ENCODE peak calls at places on chromosomes 12 and 14, in five cellular contexts. R is transverse colon, B is A549, M is epithelial cell of esophagus, D is brain microvascular endothelial cell. K is an unnamed sample.

GRCh38 chr12:122104844-122105243 is 26.3 kb downstream of the MLXIP start:
- DNase-seq in B (no peak), D (no peak), M (no peak), R (peak; percentile 32), K (no peak)

GRCh38 chr12:77842430-77842829 is 11.7 kb downstream of the NAV3 start:
- DNase-seq in R (no peak), M (peak; percentile 54), D (no peak), B (no peak), K (peak; percentile 14)

GRCh38 chr12:76374395-76375020 is 26.3 kb upstream of the BBS10 start:
- DNase-seq in D (no peak), R (no peak), M (peak; percentile 39), B (no peak), K (peak; percentile 57)

GRCh38 chr12:112987561-112987960 is 9.2 kb downstream of the OAS2 start:
- DNase-seq in D (no peak), M (no peak), R (no peak), B (no peak), K (no peak)

GRCh38 chr12:3520711-3521110 is 29.7 kb downstream of the PRMT8 start:
- DNase-seq in D (no peak), B (no peak), M (peak; percentile 30), R (no peak), K (peak; percentile 64)

GRCh38 chr12:92739099-92739498 is 36.3 kb downstream of the PLEKHG7 start:
- DNase-seq in D (no peak), B (no peak), R (no peak), M (no peak), K (no peak)

GRCh38 chr12:56687225-56688128 is 607 bp downstream of the PTGES3 start:
- DNase-seq in R (peak; percentile 69), B (peak; percentile 21), D (no peak), M (peak; percentile 53), K (peak; percentile 26)

GRCh38 chr14:55921516-55921915 is 196.7 kb upstream of the PELI2 start:
- DNase-seq in B (no peak), R (no peak), D (no peak), M (no peak), K (no peak)

GRCh38 chr12:91877461-91878230 is 268.0 kb downstream of the BTG1 start:
- DNase-seq in B (no peak), R (no peak), M (peak; percentile 29), D (no peak), K (no peak)

GRCh38 chr12:113263431-113263963 is 42.2 kb downstream of the TPCN1 start:
- DNase-seq in R (no peak), B (no peak), D (no peak), M (no peak), K (no peak)

GRCh38 chr14:68814376-68815287 is 21.8 kb upstream of the ZFP36L1 start:
- DNase-seq in D (no peak), B (peak; percentile 78), M (no peak), R (peak; percentile 59), K (peak; percentile 30)

GRCh38 chr12:40149673-40150260 is 43.9 kb upstream of the SLC2A13 start:
- DNase-seq in B (no peak), R (no peak), M (peak; percentile 59), D (no peak), K (peak; percentile 37)

GRCh38 chr14:101557811-101558738 is 3.2 kb upstream of the DIO3 start:
- DNase-seq in M (no peak), B (no peak), D (no peak), R (peak; percentile 26), K (peak; percentile 41)

GRCh38 chr12:2168808-2169207 is 116.0 kb downstream of the CACNA1C start:
- DNase-seq in R (peak; percentile 84), B (no peak), D (no peak), M (peak; percentile 25), K (peak; percentile 57)

GRCh38 chr14:82412545-82412944 is 878.9 kb upstream of the SEL1L start:
- DNase-seq in M (no peak), D (no peak), B (no peak), R (no peak), K (no peak)

GRCh38 chr12:53887881-53888280 is 50.8 kb upstream of the HOXC13 start:
- DNase-seq in M (no peak), R (no peak), D (no peak), B (no peak), K (no peak)

GRCh38 chr12:79326225-79326624 is 364.5 kb downstream of the PAWR start:
- DNase-seq in M (no peak), D (no peak), B (no peak), R (no peak), K (no peak)

GRCh38 chr14:32022938-32023466 is 54.1 kb upstream of the ARHGAP5 start:
- DNase-seq in R (no peak), B (no peak), M (no peak), D (no peak), K (no peak)

GRCh38 chr14:32033516-32033915 is 43.6 kb upstream of the ARHGAP5 start:
- DNase-seq in R (no peak), D (no peak), M (no peak), B (no peak), K (no peak)

GRCh38 chr14:32023540-32023939 is 53.6 kb upstream of the ARHGAP5 start:
- DNase-seq in R (no peak), M (peak; percentile 31), D (no peak), B (no peak), K (no peak)

GRCh38 chr14:32027255-32027939 is 49.7 kb upstream of the ARHGAP5 start:
- DNase-seq in R (no peak), B (peak; percentile 32), D (peak; percentile 25), M (peak; percentile 70), K (peak; percentile 87)

DNA sequence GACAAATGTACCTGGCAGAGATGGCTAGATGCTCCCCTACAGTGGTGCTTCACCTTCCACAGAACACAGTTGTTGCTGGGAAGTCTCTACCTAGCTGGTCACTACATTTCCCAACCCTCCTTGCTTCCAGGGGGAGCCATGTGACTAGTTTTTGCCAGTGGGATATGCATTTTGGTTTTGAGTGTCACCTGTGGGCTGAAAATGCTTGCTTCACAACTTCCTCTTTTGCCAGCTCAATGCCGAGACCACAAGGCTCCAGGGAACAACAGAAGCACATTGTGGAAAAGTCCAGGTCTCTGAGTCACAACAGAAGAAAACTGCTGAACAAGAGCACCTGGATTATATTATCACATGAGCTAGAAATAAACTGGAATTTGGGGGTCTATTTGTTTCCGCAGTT is 48.5 kb upstream of the ARHGAP5 start:
- DNase-seq in D (no peak), R (no peak), M (peak; percentile 77), B (no peak), K (peak; percentile 70)
- H3K4me3 ChIP-seq in D (no peak overlapping the region), R (no peak overlapping the region), M (no peak overlapping the region), B (no peak overlapping the region), K (no peak overlapping the region)

DNA sequence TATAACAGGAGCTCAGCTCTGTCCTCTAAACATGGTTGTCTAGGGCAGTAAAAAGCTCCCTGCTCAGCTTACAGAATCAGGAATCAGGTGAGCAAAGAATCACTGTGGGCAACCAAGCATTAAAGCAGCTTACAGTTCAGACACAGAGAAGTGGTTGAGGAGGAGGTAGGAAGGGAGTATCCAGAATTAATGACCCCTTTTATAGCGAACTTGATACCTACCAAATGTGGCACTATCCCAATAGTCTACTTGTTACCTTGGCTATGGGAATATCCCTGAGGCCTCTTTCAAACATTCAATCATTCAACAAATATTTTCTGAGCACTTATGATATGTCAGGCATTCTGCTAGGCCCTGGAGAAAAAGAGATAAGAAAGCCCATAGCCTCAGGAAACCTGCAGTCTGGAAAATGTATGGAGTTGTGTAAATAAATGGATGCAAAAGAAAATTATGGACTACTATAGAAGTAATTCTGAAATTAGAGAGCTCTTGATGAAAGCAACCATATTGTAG is 134.2 kb upstream of the CPSF6 start:
- DNase-seq in R (no peak), B (no peak), D (no peak), M (no peak), K (peak; percentile 11)
- H3K4me3 ChIP-seq in R (no peak overlapping the region), B (no peak overlapping the region), D (no peak overlapping the region), M (no peak overlapping the region), K (no peak overlapping the region)

GRCh38 chr12:89882051-89882450 is 173.4 kb upstream of the ATP2B1 start:
- DNase-seq in M (no peak), D (peak; percentile 65), B (no peak), R (no peak), K (no peak)

GRCh38 chr12:89884365-89884915 is 175.8 kb upstream of the ATP2B1 start:
- DNase-seq in D (no peak), R (no peak), M (no peak), B (no peak), K (no peak)

GRCh38 chr12:89884917-89885316 is 176.3 kb upstream of the ATP2B1 start:
- DNase-seq in M (no peak), D (no peak), B (no peak), R (no peak), K (no peak)

GRCh38 chr12:89882757-89883156 is 174.1 kb upstream of the ATP2B1 start:
- DNase-seq in B (no peak), R (no peak), D (no peak), M (no peak), K (no peak)

GRCh38 chr12:89883630-89884364 is 175.2 kb upstream of the ATP2B1 start:
- DNase-seq in M (no peak), D (no peak), R (no peak), B (no peak), K (no peak)
- H3K4me3 ChIP-seq in M (no peak overlapping the region), D (no peak overlapping the region), R (no peak overlapping the region), B (no peak overlapping the region), K (no peak overlapping the region)

DNA sequence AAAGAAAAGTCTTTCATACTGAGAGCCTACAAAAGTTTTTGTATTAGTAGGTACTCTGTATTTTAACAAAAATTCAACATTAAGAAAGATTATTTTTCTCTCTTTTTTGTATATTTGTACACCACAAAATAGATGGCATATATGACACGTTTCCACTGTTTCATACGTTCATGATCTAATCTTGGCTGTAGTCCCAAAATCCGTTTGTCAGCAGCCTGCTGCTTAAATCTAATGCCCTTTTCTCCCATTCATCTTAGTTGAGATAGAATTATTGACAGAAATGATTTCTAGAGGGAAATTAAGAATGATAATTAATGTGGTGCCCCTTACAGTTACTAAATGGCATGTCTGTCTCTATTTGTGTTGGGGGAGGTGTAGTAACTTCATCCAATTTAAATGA is 140.7 kb upstream of the NOVA1 start:
- DNase-seq in D (no peak), M (peak; percentile 7), B (no peak), R (no peak), K (no peak)
- H3K4me3 ChIP-seq in D (no peak overlapping the region), M (no peak overlapping the region), B (no peak overlapping the region), R (no peak overlapping the region), K (no peak overlapping the region)